ENCODE peak calls at places on chromosomes 1 and 21, in four cellular contexts. Z is K562, F is H1, W is HepG2. L is an unnamed sample.

GRCh38 chr1:40818264-40818961 is 34.8 kb downstream of the KCNQ4 start:
- DNase-seq in Z (peak; percentile 46), W (no peak), F (peak; percentile 97), L (no peak)

GRCh38 chr1:210438928-210439841 is 110.5 kb downstream of the HHAT start:
- DNase-seq in W (no peak), Z (no peak), F (no peak), L (peak; percentile 82)

GRCh38 chr1:21510113-21510493 is 880 bp downstream of the ALPL start:
- DNase-seq in Z (no peak), W (no peak), F (peak; percentile 77), L (no peak)

GRCh38 chr1:12443151-12443550 is 174.9 kb downstream of the DHRS3 start:
- DNase-seq in Z (no peak), F (no peak), W (no peak), L (no peak)

GRCh38 chr21:41761211-41762181 is 5.4 kb downstream of the RIPK4 start:
- DNase-seq in F (no peak), W (peak; percentile 38), Z (no peak), L (no peak)

GRCh38 chr1:226104671-226105121 is 42.2 kb downstream of the H3-3A start:
- DNase-seq in F (no peak), W (no peak), Z (no peak), L (no peak)

GRCh38 chr1:2314297-2314802 is 77.0 kb downstream of the MORN1 start:
- DNase-seq in F (peak; percentile 87), Z (no peak), W (peak; percentile 53), L (peak; percentile 39)

GRCh38 chr1:230772457-230773395 is 25.5 kb downstream of the CAPN9 start:
- DNase-seq in F (no peak), Z (peak; percentile 46), W (peak; percentile 56), L (peak; percentile 44)

GRCh38 chr1:156643266-156644092 is 1.6 kb downstream of the BCAN start:
- DNase-seq in F (no peak), Z (no peak), W (no peak), L (no peak)

GRCh38 chr1:100736324-100736723 is 16.8 kb downstream of the VCAM1 start:
- DNase-seq in W (no peak), F (no peak), Z (no peak), L (no peak)

GRCh38 chr21:38126677-38127271 is 130.0 kb upstream of the KCNJ15 start:
- DNase-seq in F (peak; percentile 84), Z (peak; percentile 86), W (peak; percentile 35), L (peak; percentile 68)

GRCh38 chr1:107480548-107480947 is 339.7 kb downstream of the NTNG1 start:
- DNase-seq in W (no peak), Z (no peak), F (no peak), L (no peak)

GRCh38 chr1:6783956-6784559 is 1.2 kb upstream of the CAMTA1 start:
- DNase-seq in F (no peak), W (no peak), Z (no peak), L (no peak)

GRCh38 chr1:145891143-145891542 is 5.5 kb upstream of the ANKRD35 start:
- DNase-seq in Z (no peak), W (peak; percentile 36), F (no peak), L (no peak)

GRCh38 chr1:54744696-54745095 is 19.6 kb downstream of the PARS2 start:
- DNase-seq in Z (no peak), F (no peak), W (no peak), L (no peak)

GRCh38 chr1:27365372-27366112 is 1.2 kb downstream of the MAP3K6 start:
- DNase-seq in F (peak; percentile 86), W (peak; percentile 68), Z (peak; percentile 93), L (peak; percentile 74)

GRCh38 chr1:233790662-233791371 is 113.7 kb upstream of the SLC35F3 start:
- DNase-seq in Z (peak; percentile 77), F (peak; percentile 48), W (peak; percentile 43), L (peak; percentile 88)

GRCh38 chr1:56585985-56586384 is 6.6 kb upstream of the PLPP3 start:
- DNase-seq in Z (no peak), W (no peak), F (no peak), L (no peak)

GRCh38 chr1:159941867-159942560 is 3.4 kb downstream of the IGSF9 start:
- DNase-seq in W (no peak), F (no peak), Z (no peak), L (no peak)

GRCh38 chr1:202802998-202803932 is 5.0 kb downstream of the KDM5B start:
- DNase-seq in Z (peak; percentile 53), F (no peak), W (no peak), L (no peak)

GRCh38 chr1:113931456-113931855 is 2.3 kb downstream of the HIPK1 start:
- DNase-seq in Z (peak; percentile 48), W (peak; percentile 24), F (no peak), L (no peak)

GRCh38 chr1:31072304-31072746 is 6.8 kb upstream of the PUM1 start:
- DNase-seq in Z (peak; percentile 87), W (peak; percentile 14), F (no peak), L (no peak)

GRCh38 chr1:18458133-18458750 is 22.5 kb upstream of the KLHDC7A start:
- DNase-seq in F (no peak), W (no peak), Z (no peak), L (no peak)

GRCh38 chr1:110961902-110962301 is 1.8 kb downstream of the LRIF1 start:
- DNase-seq in W (no peak), Z (no peak), F (no peak), L (no peak)

GRCh38 chr1:152858062-152858461 is 1.7 kb upstream of the LCE7A start:
- DNase-seq in Z (no peak), F (no peak), W (no peak), L (no peak)

GRCh38 chr1:100722211-100722610 is 2.7 kb downstream of the VCAM1 start:
- DNase-seq in W (no peak), Z (no peak), F (no peak), L (no peak)

GRCh38 chr1:172874950-172875349 is 175.8 kb downstream of the TNFSF18 start:
- DNase-seq in Z (no peak), W (no peak), F (no peak), L (no peak)

GRCh38 chr1:86648255-86648654 is 56.1 kb upstream of the SH3GLB1 start:
- DNase-seq in F (no peak), Z (no peak), W (no peak), L (no peak)

GRCh38 chr1:86649618-86650017 is 54.8 kb upstream of the SH3GLB1 start:
- DNase-seq in F (no peak), Z (no peak), W (no peak), L (no peak)

GRCh38 chr1:86641318-86641717 is 63.1 kb upstream of the SH3GLB1 start:
- DNase-seq in W (no peak), F (no peak), Z (no peak), L (no peak)

GRCh38 chr1:86650065-86650464 is 54.3 kb upstream of the SH3GLB1 start:
- DNase-seq in F (no peak), W (no peak), Z (no peak), L (no peak)

DNA sequence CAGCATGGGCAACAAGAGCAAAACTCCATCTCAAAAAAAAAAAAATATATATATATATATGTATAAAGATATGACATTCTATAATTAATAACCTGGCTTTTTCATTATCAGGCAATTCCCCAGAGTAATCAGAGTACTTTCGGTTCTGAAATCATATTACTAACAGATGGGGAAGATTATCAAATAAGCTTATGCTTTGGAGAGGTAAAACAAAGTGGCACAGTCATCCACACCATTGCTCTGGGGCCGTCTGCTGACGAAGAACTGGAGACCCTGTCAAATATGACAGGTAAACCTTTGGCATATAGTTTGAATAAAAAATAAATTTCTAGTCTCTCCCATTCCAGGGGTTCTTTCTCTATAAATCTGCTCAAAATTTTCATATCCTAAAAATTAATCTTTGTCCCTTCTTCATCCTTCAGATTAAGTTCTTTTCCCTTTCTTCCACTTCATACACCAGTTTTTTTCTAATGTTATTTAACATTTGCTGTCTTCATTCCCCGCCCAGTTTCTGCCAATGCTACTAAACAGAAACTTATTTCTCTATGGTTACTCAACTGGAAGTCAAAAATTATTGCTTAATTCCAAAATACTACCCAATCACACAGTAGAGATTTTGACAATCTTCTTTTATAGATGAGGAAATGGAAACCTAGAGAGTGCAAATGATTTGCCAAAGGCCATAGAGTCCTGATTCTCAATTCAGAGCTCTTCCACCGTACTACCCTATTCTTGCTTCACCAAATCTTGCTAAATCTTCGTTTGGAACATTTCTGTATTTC is 58.3 kb upstream of the SH3GLB1 start:
- DNase-seq in W (no peak), Z (no peak), F (no peak), L (no peak)
- TF ChIP-seq CHD2 in W (no peak), Z (no peak), F (no peak), L (no peak)

GRCh38 chr1:89276690-89277089 is 4.0 kb upstream of the GBP5 start:
- DNase-seq in W (no peak), F (no peak), Z (peak; percentile 3), L (peak; percentile 1)

GRCh38 chr1:89274431-89274857 is 1.8 kb upstream of the GBP5 start:
- DNase-seq in W (no peak), Z (no peak), F (no peak), L (no peak)

GRCh38 chr1:89273324-89273778 is 691 bp upstream of the GBP5 start:
- DNase-seq in F (no peak), Z (no peak), W (no peak), L (no peak)

GRCh38 chr1:89269277-89269676 is 3.4 kb downstream of the GBP5 start:
- DNase-seq in Z (no peak), W (no peak), F (no peak), L (no peak)

GRCh38 chr1:89271616-89272015 is 1.0 kb downstream of the GBP5 start:
- DNase-seq in W (no peak), F (no peak), Z (no peak), L (no peak)
- TF ChIP-seq MAFK in W (no peak), F (no peak), Z (no peak), L (no peak)

GRCh38 chr1:115874929-115875328 is 34.0 kb upstream of the NHLH2 start:
- DNase-seq in W (no peak), F (no peak), Z (no peak), L (no peak)

GRCh38 chr1:115883240-115883639 is 42.3 kb upstream of the NHLH2 start:
- DNase-seq in Z (no peak), W (no peak), F (no peak), L (no peak)

GRCh38 chr1:115877511-115877910 is 36.6 kb upstream of the NHLH2 start:
- DNase-seq in F (no peak), Z (no peak), W (no peak), L (no peak)

GRCh38 chr1:115880981-115881672 is 40.2 kb upstream of the NHLH2 start:
- DNase-seq in W (no peak), F (no peak), Z (no peak), L (no peak)

GRCh38 chr1:115879977-115880376 is 39.1 kb upstream of the NHLH2 start:
- DNase-seq in F (no peak), W (no peak), Z (peak; percentile 20), L (no peak)
- TF ChIP-seq CHD2 in F (no peak), W (no peak), Z (no peak), L (no peak)

DNA sequence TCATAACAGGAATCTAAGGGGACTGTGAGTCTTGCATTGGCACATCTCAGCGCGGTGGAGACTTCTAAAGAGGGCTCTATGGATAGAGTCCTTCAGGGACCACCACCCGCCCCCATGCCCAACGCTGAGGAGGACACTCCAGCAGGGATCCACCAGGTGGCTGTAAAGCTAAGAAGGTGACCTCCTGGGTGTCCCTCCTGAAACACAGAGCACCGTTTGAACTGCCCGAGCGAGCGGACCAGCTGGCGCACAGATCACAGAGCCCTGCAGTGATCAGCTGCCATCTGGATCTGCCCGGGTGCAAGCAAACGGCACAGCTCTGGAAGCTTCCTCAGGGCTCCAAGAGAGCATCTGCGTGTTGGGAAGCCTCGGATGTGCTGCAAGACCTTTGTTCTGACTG is 51.3 kb upstream of the LYST start:
- DNase-seq in W (no peak), F (no peak), Z (no peak), L (no peak)
- TF ChIP-seq MAFK in W (no peak), F (no peak), Z (no peak), L (no peak)